ENCODE peak calls at places on chromosome 12, in ten cellular contexts. P, T, J, Z, F, K, C, S, A and G are unnamed samples.

GRCh38 chr12:56632701-56633464 is 2.8 kb upstream of the BAZ2A start:
- DNase-seq in A (peak), K (no peak), T (no peak), J (no peak), S (no peak), C (no peak), Z (no peak), P (no peak), F (no peak), G (no peak)

GRCh38 chr12:129570796-129571400 is 332.9 kb downstream of the TMEM132D start:
- DNase-seq in C (no peak), J (no peak), T (no peak), P (no peak), F (no peak), Z (no peak), K (no peak), A (no peak), S (no peak), G (no peak)

GRCh38 chr12:19804737-19805136 is 365.4 kb downstream of the AEBP2 start:
- DNase-seq in K (no peak), S (no peak), T (no peak), C (no peak), A (no peak), Z (no peak), P (no peak), J (no peak), F (no peak), G (no peak)

GRCh38 chr12:15276088-15276698 is 46.1 kb upstream of the PTPRO start:
- DNase-seq in Z (no peak), F (no peak), A (no peak), J (peak), T (no peak), S (peak), K (peak), C (no peak), P (no peak), G (no peak)

GRCh38 chr12:58314610-58315009 is 373.2 kb downstream of the ATP23 start:
- DNase-seq in T (no peak), C (no peak), P (no peak), A (no peak), Z (no peak), K (no peak), J (no peak), S (no peak), F (no peak), G (no peak)

GRCh38 chr12:130967631-130968030 is 13.9 kb downstream of the ADGRD1 start:
- DNase-seq in J (no peak), C (no peak), A (no peak), K (no peak), T (no peak), S (no peak), F (no peak), P (no peak), Z (no peak), G (no peak)

GRCh38 chr12:50641566-50641965 is 122.3 kb upstream of the ATF1 start:
- DNase-seq in P (no peak), A (no peak), S (no peak), F (no peak), C (no peak), J (no peak), K (no peak), Z (no peak), T (no peak), G (no peak)

GRCh38 chr12:113077859-113078256 is 21.3 kb downstream of the DTX1 start:
- DNase-seq in S (no peak), C (no peak), P (no peak), Z (no peak), T (no peak), F (no peak), A (no peak), J (no peak), K (no peak), G (no peak)

GRCh38 chr12:58425481-58426392 is 484.4 kb downstream of the ATP23 start:
- DNase-seq in K (peak), T (no peak), F (no peak), A (no peak), Z (no peak), C (no peak), P (peak), S (peak), J (no peak), G (no peak)

GRCh38 chr12:50986961-50987737 is 34.8 kb downstream of the HIGD1C start:
- DNase-seq in Z (peak), F (peak), K (peak), S (peak), A (no peak), C (no peak), T (no peak), P (no peak), J (no peak), G (peak)

GRCh38 chr12:106722854-106723253 is 51.6 kb upstream of the RIC8B start:
- DNase-seq in C (no peak), P (no peak), T (no peak), K (no peak), S (no peak), A (no peak), F (no peak), Z (no peak), J (no peak), G (no peak)

GRCh38 chr12:132154941-132155770 is 10.9 kb downstream of the NOC4L start:
- DNase-seq in P (no peak), K (no peak), Z (no peak), F (no peak), S (no peak), C (no peak), A (peak), J (no peak), T (no peak), G (no peak)

GRCh38 chr12:79725987-79726386 is 35.2 kb upstream of the PAWR start:
- DNase-seq in P (no peak), C (no peak), Z (no peak), A (no peak), S (no peak), F (no peak), K (peak), T (no peak), J (no peak), G (no peak)

GRCh38 chr12:89889051-89889450 is 180.4 kb upstream of the ATP2B1 start:
- DNase-seq in Z (no peak), J (no peak), C (no peak), K (no peak), P (no peak), A (no peak), T (no peak), S (no peak), F (no peak), G (no peak)

GRCh38 chr12:51932218-51933076 is 19.1 kb upstream of the ACVR1B start:
- DNase-seq in T (no peak), S (no peak), J (no peak), A (no peak), K (no peak), Z (no peak), F (no peak), C (no peak), P (no peak), G (no peak)

GRCh38 chr12:83527700-83528281 is 841.1 kb downstream of the TMTC2 start:
- DNase-seq in T (no peak), F (no peak), J (no peak), C (no peak), S (no peak), K (no peak), Z (no peak), P (no peak), A (no peak), G (no peak)

GRCh38 chr12:125552223-125552747 is 487.1 kb downstream of the AACS start:
- DNase-seq in P (no peak), A (no peak), K (no peak), S (no peak), F (no peak), J (no peak), C (no peak), T (no peak), Z (no peak), G (no peak)

GRCh38 chr12:25794580-25794979 is 163.9 kb upstream of the RASSF8 start:
- DNase-seq in C (no peak), S (no peak), A (no peak), T (no peak), J (no peak), Z (no peak), F (no peak), P (no peak), K (no peak), G (no peak)

GRCh38 chr12:1122803-1123202 is 131.8 kb downstream of the ERC1 start:
- DNase-seq in A (no peak), C (no peak), J (no peak), P (peak), F (peak), S (no peak), Z (no peak), K (no peak), T (no peak), G (no peak)

GRCh38 chr12:76020281-76020680 is 11.3 kb downstream of the PHLDA1 start:
- DNase-seq in T (no peak), K (peak), F (peak), C (no peak), Z (no peak), A (no peak), P (peak), J (no peak), S (peak), G (no peak)

GRCh38 chr12:104280703-104281458 is 22.7 kb upstream of the EID3 start:
- DNase-seq in J (no peak), P (no peak), A (no peak), K (peak), C (no peak), S (no peak), Z (no peak), T (no peak), F (no peak), G (peak)

GRCh38 chr12:49642370-49642802 is 19.0 kb downstream of the PRPF40B start:
- DNase-seq in C (no peak), Z (no peak), A (no peak), T (no peak), S (no peak), J (no peak), F (no peak), P (no peak), K (no peak), G (no peak)